ENCODE peak calls at places on chromosomes 6 and 20, in ten cellular contexts. M, T, L, O, F, P, N, X, D and S are unnamed samples.

GRCh38 chr6:119676230-119676629 is 326.7 kb upstream of the MAN1A1 start:
- ATAC-seq in T (no peak), X (no peak), D (no peak), N (no peak), P (no peak), L (no peak), O (no peak), M (no peak), F (peak; percentile 29), S (no peak)

GRCh38 chr6:113684382-113684901 is 172.7 kb upstream of the MARCKS start:
- ATAC-seq in N (no peak), L (no peak), M (no peak), D (no peak), O (peak; percentile 24), T (no peak), P (no peak), F (no peak), X (no peak), S (no peak)

GRCh38 chr6:17212541-17213371 is 68.4 kb upstream of the RBM24 start:
- ATAC-seq in D (no peak), P (peak; percentile 85), X (peak; percentile 78), N (no peak), L (no peak), T (peak; percentile 93), O (no peak), F (no peak), M (peak; percentile 27), S (peak; percentile 44)

GRCh38 chr6:41174610-41175009 is 11.7 kb upstream of the TREM2 start:
- ATAC-seq in X (no peak), F (no peak), N (no peak), T (no peak), O (no peak), L (no peak), D (no peak), P (no peak), M (no peak), S (no peak)

GRCh38 chr20:16350465-16350864 is 222.8 kb downstream of the KIF16B start:
- ATAC-seq in T (no peak), N (no peak), P (no peak), X (no peak), M (peak; percentile 17), F (no peak), D (no peak), L (no peak), O (peak; percentile 95), S (peak; percentile 68)

GRCh38 chr6:77502966-77503365 is 39.7 kb upstream of the HTR1B start:
- ATAC-seq in L (no peak), T (no peak), O (no peak), F (no peak), X (no peak), D (no peak), N (no peak), P (no peak), M (no peak), S (no peak)

GRCh38 chr6:157271441-157271840 is 51.9 kb downstream of the TMEM242 start:
- ATAC-seq in M (no peak), T (no peak), P (no peak), D (no peak), F (no peak), N (no peak), L (no peak), X (no peak), O (no peak), S (no peak)

GRCh38 chr20:13799974-13800373 is 15.1 kb downstream of the NDUFAF5 start:
- ATAC-seq in X (peak; percentile 21), P (peak; percentile 30), T (peak; percentile 25), M (no peak), D (no peak), L (no peak), N (no peak), O (no peak), F (no peak), S (peak; percentile 26)

GRCh38 chr6:20581070-20581469 is 46.8 kb downstream of the CDKAL1 start:
- ATAC-seq in L (no peak), X (no peak), D (no peak), T (no peak), P (no peak), F (no peak), M (no peak), N (no peak), O (no peak), S (no peak)

GRCh38 chr6:43328528-43328927 is 19.9 kb upstream of the CRIP3 start:
- ATAC-seq in D (peak; percentile 52), M (no peak), N (no peak), P (peak; percentile 94), O (no peak), T (peak; percentile 93), L (no peak), F (no peak), X (peak; percentile 97), S (no peak)

GRCh38 chr20:3038454-3038853 is 5.0 kb upstream of the GNRH2 start:
- ATAC-seq in O (no peak), P (no peak), M (no peak), F (no peak), X (no peak), T (no peak), D (no peak), N (no peak), L (no peak), S (no peak)